ENCODE peak calls at places on chromosome 18, in eight cellular contexts. J, V, P, O, K, D, N and X are unnamed samples.

GRCh38 chr18:63837556-63837955 is 49.9 kb upstream of the SERPINB2 start:
- DNase-seq in O (no peak), K (no peak), N (no peak), V (no peak), J (no peak), D (no peak), P (no peak), X (no peak)

GRCh38 chr18:27263369-27263768 is 78.3 kb upstream of the CHST9 start:
- DNase-seq in V (no peak), K (no peak), O (no peak), N (no peak), J (no peak), P (no peak), D (no peak), X (no peak)

GRCh38 chr18:65215865-65216466 is 534.8 kb upstream of the CDH7 start:
- DNase-seq in N (no peak), P (no peak), O (no peak), D (peak), K (no peak), J (no peak), V (no peak), X (no peak)

GRCh38 chr18:47323158-47323557 is 71.7 kb upstream of the SKOR2 start:
- DNase-seq in N (no peak), K (no peak), V (no peak), D (no peak), O (no peak), P (no peak), J (no peak), X (no peak)

GRCh38 chr18:5527603-5528002 is 16.2 kb downstream of the EPB41L3 start:
- DNase-seq in P (no peak), V (no peak), J (no peak), D (no peak), K (no peak), O (no peak), N (no peak), X (peak)

GRCh38 chr18:26495267-26495666 is 53.1 kb downstream of the KCTD1 start:
- DNase-seq in K (no peak), J (no peak), V (no peak), P (no peak), O (no peak), D (no peak), N (no peak), X (no peak)

GRCh38 chr18:54712758-54713157 is 115.5 kb upstream of the RAB27B start:
- DNase-seq in K (no peak), P (no peak), J (no peak), D (no peak), N (no peak), V (no peak), O (no peak), X (no peak)

GRCh38 chr18:24678113-24678512 is 217.7 kb downstream of the HRH4 start:
- DNase-seq in V (no peak), O (no peak), D (no peak), K (no peak), J (no peak), N (no peak), P (no peak), X (no peak)

GRCh38 chr18:78573773-78574172 is 405.8 kb upstream of the SALL3 start:
- DNase-seq in K (no peak), V (no peak), J (no peak), N (no peak), D (no peak), P (no peak), O (no peak), X (no peak)

GRCh38 chr18:76834379-76834778 is 12.0 kb downstream of the ZNF236 start:
- DNase-seq in D (no peak), J (no peak), P (no peak), N (no peak), K (no peak), V (no peak), O (no peak), X (no peak)

GRCh38 chr18:4130734-4131719 is 324.1 kb downstream of the DLGAP1 start:
- DNase-seq in P (no peak), O (no peak), N (no peak), J (no peak), V (no peak), K (no peak), D (peak), X (no peak)

GRCh38 chr18:73419531-73419930 is 551.7 kb upstream of the NETO1 start:
- DNase-seq in P (no peak), O (no peak), D (no peak), V (no peak), J (no peak), K (no peak), N (no peak), X (no peak)

GRCh38 chr18:28905509-28905908 is 728.6 kb upstream of the CDH2 start:
- DNase-seq in V (no peak), J (no peak), P (no peak), K (no peak), N (no peak), D (no peak), O (no peak), X (no peak)

GRCh38 chr18:29874519-29875098 is 1167.9 kb downstream of the DSC3 start:
- DNase-seq in D (peak), O (peak), J (no peak), N (no peak), K (peak), P (peak), V (peak), X (peak)

GRCh38 chr18:31261792-31262582 is 56.0 kb upstream of the DSG1 start:
- DNase-seq in P (no peak), V (no peak), O (no peak), N (no peak), D (peak), K (peak), J (no peak), X (no peak)

GRCh38 chr18:44897445-44898215 is 216.9 kb downstream of the SETBP1 start:
- DNase-seq in P (no peak), D (peak), J (no peak), O (no peak), N (no peak), V (no peak), K (no peak), X (no peak)
- TF ChIP-seq REST in P (no peak), D (no peak), J (no peak), O (no peak), N (no peak), V (no peak), K (no peak), X (no peak)

GRCh38 chr18:35641467-35641866 is 59.9 kb downstream of the GALNT1 start:
- DNase-seq in N (no peak), V (no peak), J (no peak), P (no peak), D (no peak), O (no peak), K (no peak), X (no peak)

GRCh38 chr18:35635171-35635570 is 53.6 kb downstream of the GALNT1 start:
- DNase-seq in D (no peak), J (no peak), P (peak), V (no peak), N (no peak), O (no peak), K (peak), X (no peak)

GRCh38 chr18:35639296-35639695 is 57.8 kb downstream of the GALNT1 start:
- DNase-seq in J (no peak), O (no peak), P (no peak), V (no peak), D (no peak), N (no peak), K (no peak), X (no peak)

GRCh38 chr18:35634376-35634775 is 52.8 kb downstream of the GALNT1 start:
- DNase-seq in N (no peak), P (peak), J (no peak), D (no peak), O (no peak), K (no peak), V (no peak), X (no peak)

GRCh38 chr18:35637226-35637625 is 55.7 kb downstream of the GALNT1 start:
- DNase-seq in V (no peak), O (no peak), J (no peak), K (no peak), D (no peak), N (no peak), P (no peak), X (peak)
- TF ChIP-seq CTCF in V (no peak), O (no peak), J (no peak), K (no peak), D (no peak), N (no peak), P (no peak), X (no peak)

GRCh38 chr18:80046011-80046410 is 11.8 kb downstream of the RBFA start:
- DNase-seq in P (no peak), V (no peak), D (no peak), J (no peak), O (no peak), K (no peak), N (no peak), X (no peak)

GRCh38 chr18:80046431-80046830 is 12.2 kb downstream of the RBFA start:
- DNase-seq in J (no peak), K (no peak), D (no peak), P (no peak), V (no peak), O (no peak), N (no peak), X (no peak)

GRCh38 chr18:80044072-80044471 is 9.8 kb downstream of the RBFA start:
- DNase-seq in K (peak), J (no peak), N (no peak), D (no peak), V (no peak), P (no peak), O (no peak), X (no peak)

GRCh38 chr18:80050797-80051196 is 16.6 kb downstream of the RBFA start:
- DNase-seq in J (no peak), D (no peak), K (no peak), P (no peak), V (no peak), N (no peak), O (no peak), X (no peak)

GRCh38 chr18:80046961-80047541 is 12.8 kb downstream of the RBFA start:
- DNase-seq in K (no peak), J (no peak), N (no peak), O (no peak), P (no peak), D (no peak), V (no peak), X (no peak)
- TF ChIP-seq REST in K (no peak), J (no peak), N (no peak), O (no peak), P (no peak), D (no peak), V (no peak), X (no peak)

GRCh38 chr18:14978962-14979535 is 231.1 kb downstream of the ANKRD30B start:
- DNase-seq in O (peak), J (no peak), N (no peak), V (no peak), K (peak), P (peak), D (peak), X (peak)
- TF ChIP-seq CTCF in O (no peak), J (no peak), N (no peak), V (peak), K (peak), P (peak), D (peak), X (peak)

DNA sequence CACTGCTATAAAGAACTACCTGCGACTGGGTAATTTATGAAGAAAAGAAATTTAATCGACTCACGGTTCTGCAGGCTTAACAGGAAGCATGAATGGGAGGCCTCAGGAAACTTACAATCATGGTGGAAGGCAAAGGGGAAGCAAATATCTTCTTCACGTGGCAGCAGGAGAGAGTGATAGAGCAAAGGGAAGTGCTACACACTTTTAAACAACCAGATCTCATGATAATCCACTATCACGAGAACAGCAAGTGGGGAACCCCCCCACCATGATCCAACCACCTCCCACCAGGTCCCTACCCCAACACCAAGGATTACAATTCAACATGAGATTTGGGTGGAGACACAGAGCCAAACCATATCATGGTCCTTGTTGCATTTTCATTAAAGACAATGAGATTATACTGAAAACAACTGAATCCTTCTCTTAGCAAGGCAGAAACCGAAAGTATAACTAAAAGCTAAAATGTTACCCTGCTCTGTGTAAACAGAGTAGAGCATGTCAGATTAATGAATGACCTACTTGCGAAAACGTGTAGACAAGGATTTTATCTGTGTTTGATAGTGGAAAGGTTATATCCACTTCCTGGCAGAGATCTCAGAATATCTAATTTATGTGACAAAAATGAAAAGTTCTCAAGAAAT is 60.1 kb upstream of the RBBP8 start:
- DNase-seq in D (no peak), P (no peak), J (peak), N (peak), V (no peak), K (peak), O (no peak), X (no peak)
- TF ChIP-seq REST in D (no peak), P (no peak), J (no peak), N (no peak), V (no peak), K (no peak), O (no peak), X (no peak)

GRCh38 chr18:59127047-59127446 is 12.6 kb upstream of the SEC11C start:
- DNase-seq in P (no peak), N (no peak), K (no peak), O (no peak), D (peak), J (no peak), V (no peak), X (no peak)
- TF ChIP-seq CTCF in P (no peak), N (no peak), K (peak), O (no peak), D (peak), J (no peak), V (no peak), X (no peak)

GRCh38 chr18:70234667-70235459 is 29.4 kb upstream of the RTTN start:
- DNase-seq in V (no peak), J (peak), N (no peak), D (no peak), P (no peak), O (no peak), K (no peak), X (no peak)
- TF ChIP-seq REST in V (no peak), J (no peak), N (no peak), D (no peak), P (no peak), O (no peak), K (no peak), X (no peak)

GRCh38 chr18:51621103-51621969 is 423.9 kb upstream of the MEX3C start:
- DNase-seq in V (peak), K (peak), P (peak), N (peak), O (peak), J (peak), D (peak), X (peak)
- TF ChIP-seq CTCF in V (peak), K (peak), P (peak), N (peak), O (peak), J (peak), D (peak), X (peak)